ENCODE peak calls at places on chromosomes 13 and 19, in five cellular contexts. K, X, Y, Z and J are unnamed samples. For H3K4me1, the result is how much of the 10 kb centered on the place peaks cover.

GRCh38 chr13:31172535-31172934 is 10.8 kb upstream of the HSPH1 start:
- DNase-seq in K (peak), X (peak), Y (no peak), Z (no peak), J (no peak)

GRCh38 chr13:44218501-44219240 is 155.0 kb upstream of the SERP2 start:
- DNase-seq in K (no peak), X (no peak), Y (no peak), Z (no peak), J (no peak)

GRCh38 chr19:1097810-1098176 is 2.6 kb upstream of the POLR2E start:
- DNase-seq in K (peak), X (peak), Y (no peak), Z (no peak), J (no peak)

GRCh38 chr19:31220540-31220939 is 128.7 kb downstream of the TSHZ3 start:
- DNase-seq in K (peak), X (no peak), Y (no peak), Z (peak), J (peak)

GRCh38 chr13:75151081-75151643 is 330.8 kb downstream of the TBC1D4 start:
- DNase-seq in K (no peak), X (no peak), Y (no peak), Z (no peak), J (no peak)

GRCh38 chr13:113548171-113548641 is 36.3 kb upstream of the TFDP1 start:
- DNase-seq in K (no peak), X (no peak), Y (no peak), Z (no peak), J (no peak)

GRCh38 chr19:35222373-35223005 is 6.0 kb downstream of the FAM187B start:
- DNase-seq in K (no peak), X (no peak), Y (no peak), Z (no peak), J (no peak)

GRCh38 chr13:111389621-111390521 is 69.4 kb downstream of the TEX29 start:
- DNase-seq in K (no peak), X (no peak), Y (no peak), Z (no peak), J (no peak)

GRCh38 chr19:48596679-48597465 is 9.7 kb upstream of the SPACA4 start:
- DNase-seq in K (no peak), X (no peak), Y (no peak), Z (no peak), J (no peak)

GRCh38 chr13:102145750-102146149 is 256.1 kb downstream of the FGF14 start:
- DNase-seq in K (no peak), X (no peak), Y (no peak), Z (no peak), J (no peak)

GRCh38 chr13:98083507-98083906 is 59.4 kb upstream of the FARP1 start:
- DNase-seq in K (no peak), X (no peak), Y (no peak), Z (no peak), J (no peak)

GRCh38 chr13:33194820-33195692 is 90.5 kb downstream of the STARD13 start:
- DNase-seq in K (peak), X (peak), Y (peak), Z (no peak), J (no peak)

GRCh38 chr13:33189470-33189869 is 96.1 kb downstream of the STARD13 start:
- DNase-seq in K (no peak), X (no peak), Y (no peak), Z (no peak), J (no peak)

GRCh38 chr13:33188093-33188882 is 97.3 kb downstream of the STARD13 start:
- DNase-seq in K (no peak), X (no peak), Y (peak), Z (no peak), J (no peak)

GRCh38 chr13:33193428-33193974 is 92.1 kb downstream of the STARD13 start:
- DNase-seq in K (no peak), X (no peak), Y (no peak), Z (no peak), J (peak)

GRCh38 chr13:33191425-33192221 is 93.9 kb downstream of the STARD13 start:
- DNase-seq in K (no peak), X (no peak), Y (no peak), Z (no peak), J (no peak)
- H3K4me1 ChIP-seq in K (under half), X (under half), Y (under half), Z (under half), J (under half)

GRCh38 chr13:21043898-21044297 is 17.5 kb downstream of the LATS2 start:
- DNase-seq in K (no peak), X (no peak), Y (no peak), Z (no peak), J (no peak)

GRCh38 chr13:21037656-21038055 is 23.7 kb downstream of the LATS2 start:
- DNase-seq in K (no peak), X (no peak), Y (no peak), Z (no peak), J (no peak)

GRCh38 chr13:21034602-21035190 is 26.7 kb downstream of the LATS2 start:
- DNase-seq in K (no peak), X (no peak), Y (no peak), Z (no peak), J (peak)

GRCh38 chr13:21040120-21040834 is 21.1 kb downstream of the LATS2 start:
- DNase-seq in K (no peak), X (no peak), Y (no peak), Z (no peak), J (no peak)

DNA sequence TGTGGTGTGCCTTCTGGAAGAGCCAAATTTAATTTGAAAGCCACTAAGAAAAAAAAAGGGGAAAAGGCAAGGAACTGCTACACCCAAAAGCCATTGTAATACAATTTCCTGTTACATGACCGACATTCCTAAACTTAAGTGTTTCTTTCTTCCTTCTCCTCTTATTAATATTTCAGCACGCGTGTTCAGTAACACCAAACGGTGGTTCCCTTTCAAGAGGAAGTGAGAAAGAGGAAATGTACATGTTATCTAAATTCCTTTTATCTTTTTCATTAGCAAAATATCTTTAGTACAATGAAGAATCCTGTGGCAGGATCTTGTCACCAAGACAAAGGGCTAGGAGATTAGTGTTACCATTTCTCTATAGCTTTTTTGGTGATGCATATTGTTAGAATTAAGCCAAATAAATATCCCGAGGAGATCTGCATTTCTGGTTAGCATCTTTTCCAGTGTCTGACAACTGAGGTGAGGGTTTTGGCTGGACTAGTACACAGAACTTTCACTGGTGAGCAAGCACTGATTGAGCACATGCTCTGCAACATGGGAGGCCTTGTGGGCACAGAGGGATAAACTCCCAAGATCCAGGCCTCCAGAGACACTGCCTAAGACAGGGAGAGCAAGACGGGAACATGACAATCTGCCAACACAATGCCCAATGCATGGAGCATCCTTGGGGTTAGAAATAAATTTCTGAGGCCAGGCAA is 22.1 kb downstream of the LATS2 start:
- DNase-seq in K (no peak), X (no peak), Y (no peak), Z (no peak), J (no peak)
- TF ChIP-seq JUNB in K (no peak), X (no peak), Y (no peak), Z (no peak), J (no peak)

GRCh38 chr19:2863818-2864217 is 3.3 kb upstream of the ZNF556 start:
- DNase-seq in K (no peak), X (no peak), Y (no peak), Z (no peak), J (no peak)
- H3K4me1 ChIP-seq in K (under half), X (under half), Y (under half), Z (under half), J (under half)

DNA sequence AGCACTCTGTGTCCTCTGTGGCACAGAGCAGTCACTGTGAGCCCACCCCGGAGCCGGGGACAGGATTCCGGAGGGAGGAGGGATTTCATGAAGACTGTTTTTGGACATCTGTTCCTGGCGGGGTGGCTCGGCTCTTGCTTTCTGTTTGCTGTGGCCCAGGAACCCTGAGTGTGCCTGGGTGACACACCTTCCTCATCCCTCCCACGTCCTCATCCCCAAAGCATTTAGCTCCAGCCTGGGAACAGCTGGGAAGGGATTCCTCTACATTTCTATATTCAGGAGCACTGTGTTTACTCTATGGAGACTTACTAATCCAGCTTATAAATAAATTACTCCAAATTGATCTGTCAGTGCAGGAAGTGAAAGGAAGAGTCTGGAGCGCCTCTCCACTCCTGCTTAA is 97.8 kb upstream of the UBL3 start:
- DNase-seq in K (no peak), X (no peak), Y (no peak), Z (no peak), J (no peak)
- TF ChIP-seq JUNB in K (no peak), X (no peak), Y (no peak), Z (no peak), J (no peak)

DNA sequence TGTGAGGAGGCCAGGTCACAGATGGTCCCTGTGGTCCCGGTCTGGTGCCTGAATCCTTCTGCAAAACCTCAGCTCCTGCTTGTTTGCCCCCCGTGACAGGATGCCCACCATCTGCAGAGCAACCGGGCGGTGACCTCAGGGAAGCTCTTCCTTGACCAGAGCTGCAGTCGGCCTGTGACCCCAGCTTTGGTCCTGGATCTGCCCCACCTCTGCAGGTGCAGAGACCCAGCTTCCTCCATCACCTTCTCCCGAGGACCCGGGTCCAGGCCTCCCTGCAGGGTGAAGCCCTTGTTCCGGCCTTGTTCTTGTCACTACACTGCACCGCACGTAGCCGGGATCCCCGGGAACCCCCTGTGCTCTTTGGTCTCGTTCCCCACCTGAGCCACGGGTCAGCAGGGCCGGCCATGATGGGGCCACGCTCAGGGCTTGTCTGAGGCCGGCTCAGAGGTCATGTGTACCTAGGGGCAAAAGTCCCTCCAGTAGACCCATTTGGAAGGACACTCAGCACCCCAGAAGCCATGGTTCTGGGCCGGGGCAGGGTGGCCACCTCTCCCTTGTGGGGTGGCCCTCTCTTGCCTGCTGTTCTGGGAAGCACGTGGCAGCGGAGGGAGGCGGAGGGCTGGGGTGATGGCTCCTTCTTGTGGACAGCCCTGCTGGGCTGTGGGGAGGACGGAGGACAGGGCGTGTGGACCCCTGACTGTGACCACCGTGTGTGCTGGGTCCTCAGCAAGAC is 6.2 kb upstream of the PEAK3 start:
- DNase-seq in K (no peak), X (no peak), Y (no peak), Z (no peak), J (no peak)
- H3K4me1 ChIP-seq in K (under half), X (under half), Y (under half), Z (under half), J (under half)